ENCODE peak calls at places on chromosomes 5 and 9, in four cellular contexts. C is PC-9, O is fibroblast of lung, T is GM23248. B is an unnamed sample.

GRCh38 chr9:111928342-111928720 is 31.7 kb downstream of the UGCG start:
- DNase-seq in C (no peak), T (peak; percentile 70), O (peak; percentile 80), B (no peak)

GRCh38 chr5:133824661-133825254 is 143.7 kb downstream of the C5orf15 start:
- DNase-seq in O (no peak), T (no peak), C (no peak), B (no peak)

GRCh38 chr5:32471784-32472183 is 27.2 kb upstream of the ZFR start:
- DNase-seq in T (no peak), C (no peak), O (no peak), B (no peak)

GRCh38 chr5:10374032-10374431 is 20.5 kb downstream of the MARCHF6 start:
- DNase-seq in C (no peak), O (peak; percentile 21), T (no peak), B (no peak)

GRCh38 chr5:53425598-53426516 is 54.6 kb upstream of the FST start:
- DNase-seq in T (peak; percentile 18), C (no peak), O (peak; percentile 39), B (no peak)

GRCh38 chr9:90296539-90296938 is 346.1 kb downstream of the DIRAS2 start:
- DNase-seq in O (no peak), C (no peak), T (no peak), B (no peak)

GRCh38 chr9:68979538-68980314 is 34.2 kb downstream of the PRKACG start:
- DNase-seq in C (no peak), T (no peak), O (no peak), B (no peak)

GRCh38 chr5:108295588-108296368 is 86.1 kb downstream of the FBXL17 start:
- DNase-seq in O (peak; percentile 35), C (peak; percentile 38), T (peak; percentile 66), B (no peak)

GRCh38 chr9:137234055-137234697 is 3.5 kb downstream of the SLC34A3 start:
- DNase-seq in C (no peak), T (no peak), O (no peak), B (no peak)

GRCh38 chr5:90982576-90982975 is 400.5 kb downstream of the ARRDC3 start:
- DNase-seq in O (peak; percentile 60), C (no peak), T (no peak), B (no peak)

GRCh38 chr9:106916491-106917235 is 53.7 kb downstream of the ZNF462 start:
- DNase-seq in T (peak; percentile 79), O (peak; percentile 94), C (peak; percentile 95), B (peak; percentile 83)

GRCh38 chr9:133188006-133188842 is 20.8 kb downstream of the OBP2B start:
- DNase-seq in O (no peak), C (peak; percentile 40), T (no peak), B (no peak)

GRCh38 chr5:120055858-120056257 is 408.2 kb upstream of the PRR16 start:
- DNase-seq in T (peak; percentile 62), O (peak; percentile 55), C (no peak), B (no peak)

GRCh38 chr9:132792547-132792946 is 85.5 kb downstream of the AK8 start:
- DNase-seq in O (no peak), C (no peak), T (no peak), B (no peak)

GRCh38 chr9:97059661-97060060 is 20.7 kb upstream of the CTSV start:
- DNase-seq in O (no peak), T (peak; percentile 5), C (peak; percentile 90), B (peak; percentile 78)

GRCh38 chr5:56918054-56918453 is 8.7 kb downstream of the SETD9 start:
- DNase-seq in C (no peak), O (no peak), T (no peak), B (no peak)

GRCh38 chr5:40986666-40987065 is 77.4 kb downstream of the C7 start:
- DNase-seq in T (no peak), O (no peak), C (peak; percentile 20), B (no peak)
- H3K4me2 ChIP-seq in T (no peak overlapping the region), O (no peak overlapping the region), C (no peak overlapping the region), B (no peak overlapping the region)

GRCh38 chr9:8855046-8855445 is 1055.5 kb upstream of the DMAC1 start:
- DNase-seq in C (no peak), T (no peak), O (peak; percentile 27), B (no peak)

GRCh38 chr9:8856686-8857329 is 1057.2 kb upstream of the DMAC1 start:
- DNase-seq in C (no peak), T (no peak), O (peak; percentile 11), B (no peak)

GRCh38 chr9:8857330-8858249 is 1058.0 kb upstream of the DMAC1 start:
- DNase-seq in O (peak; percentile 52), T (peak; percentile 32), C (no peak), B (no peak)

GRCh38 chr9:8850916-8851315 is 1051.3 kb upstream of the DMAC1 start:
- DNase-seq in T (no peak), O (no peak), C (no peak), B (no peak)

DNA sequence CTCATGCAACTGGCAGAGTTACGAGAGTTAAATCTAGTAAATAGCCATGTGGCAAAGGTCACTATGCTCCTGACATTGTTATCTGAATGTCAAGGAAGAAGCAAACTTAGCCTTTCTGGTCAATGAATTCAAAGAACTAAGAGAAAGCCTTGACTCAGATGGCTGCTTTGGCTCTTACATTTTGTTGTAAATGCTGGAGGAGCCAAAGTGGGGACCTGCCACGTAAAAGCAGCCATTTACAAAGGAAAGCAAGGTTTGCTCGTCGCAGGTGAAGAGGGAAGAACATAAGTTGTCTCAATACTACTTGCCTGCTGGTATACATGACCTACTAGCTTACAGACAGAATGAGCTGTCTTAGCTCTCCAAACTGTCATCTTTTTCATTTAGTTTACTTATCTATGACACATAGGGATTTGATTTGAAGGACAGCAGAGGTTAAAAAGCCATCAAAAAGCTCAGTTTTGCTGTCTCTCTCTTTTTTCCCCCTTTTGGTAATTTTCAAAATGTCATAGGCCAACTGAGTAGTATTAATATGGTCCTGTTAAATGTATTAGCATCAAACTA is 1052.8 kb upstream of the DMAC1 start:
- DNase-seq in C (no peak), T (no peak), O (no peak), B (no peak)
- H3K79me2 ChIP-seq in C (no peaks in the 10 kb centered on the region), T (no peaks in the 10 kb centered on the region), O (no peaks in the 10 kb centered on the region), B (no peaks in the 10 kb centered on the region)

GRCh38 chr9:5326187-5326586 is 13.5 kb downstream of the RLN1 start:
- DNase-seq in T (no peak), C (no peak), O (no peak), B (no peak)
- H3K9me3 ChIP-seq in T (no peaks in the 10 kb centered on the region), C (no peaks in the 10 kb centered on the region), O (no peaks in the 10 kb centered on the region), B (no peaks in the 10 kb centered on the region)

GRCh38 chr5:6462671-6463070 is 14.0 kb downstream of the UBE2QL1 start:
- DNase-seq in T (no peak), O (no peak), C (no peak), B (no peak)

GRCh38 chr5:6461793-6462650 is 13.4 kb downstream of the UBE2QL1 start:
- DNase-seq in O (no peak), T (no peak), C (no peak), B (no peak)

GRCh38 chr5:6465831-6466790 is 17.5 kb downstream of the UBE2QL1 start:
- DNase-seq in T (no peak), O (no peak), C (no peak), B (no peak)

GRCh38 chr5:6466975-6467567 is 18.4 kb downstream of the UBE2QL1 start:
- DNase-seq in O (no peak), T (no peak), C (no peak), B (no peak)

DNA sequence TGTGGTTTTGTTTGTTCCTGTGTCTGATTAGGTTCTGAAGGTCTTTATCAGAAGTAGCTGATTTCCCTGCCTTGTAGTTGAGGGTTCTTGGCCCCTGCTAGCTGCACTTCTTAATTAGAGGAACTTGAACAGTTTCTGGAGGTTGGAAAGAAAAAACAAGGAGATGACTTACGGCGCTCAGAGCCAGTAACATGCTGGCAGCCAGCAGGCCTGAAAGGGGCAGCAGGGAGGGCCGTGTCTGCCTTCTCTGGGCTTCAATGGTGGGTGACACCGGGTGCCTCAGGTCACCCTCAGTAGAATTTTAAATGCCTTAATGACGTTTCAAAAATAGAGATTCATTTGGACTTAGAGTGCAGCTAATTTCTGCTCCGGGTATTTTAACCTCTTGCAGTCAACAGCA is 15.8 kb downstream of the UBE2QL1 start:
- DNase-seq in O (no peak), C (no peak), T (no peak), B (no peak)
- H3K4me2 ChIP-seq in O (no peak overlapping the region), C (no peak overlapping the region), T (no peak overlapping the region), B (no peak overlapping the region)

GRCh38 chr5:14870347-14871083 is 1.1 kb downstream of the ANKH start:
- DNase-seq in O (no peak), C (no peak), T (peak; percentile 47), B (no peak)
- H3K79me2 ChIP-seq in O (no peaks in the 10 kb centered on the region), C (no peaks in the 10 kb centered on the region), T (peaks cover 57% of the 10 kb centered on the region), B (no peaks in the 10 kb centered on the region)

GRCh38 chr5:3348576-3349535 is 246.8 kb upstream of the IRX1 start:
- DNase-seq in T (no peak), O (no peak), C (no peak), B (no peak)

GRCh38 chr5:3350781-3351180 is 244.9 kb upstream of the IRX1 start:
- DNase-seq in C (no peak), O (no peak), T (no peak), B (no peak)

GRCh38 chr5:3347741-3348140 is 247.9 kb upstream of the IRX1 start:
- DNase-seq in O (no peak), C (no peak), T (no peak), B (no peak)

GRCh38 chr5:3351581-3352442 is 243.8 kb upstream of the IRX1 start:
- DNase-seq in O (no peak), C (no peak), T (no peak), B (no peak)

DNA sequence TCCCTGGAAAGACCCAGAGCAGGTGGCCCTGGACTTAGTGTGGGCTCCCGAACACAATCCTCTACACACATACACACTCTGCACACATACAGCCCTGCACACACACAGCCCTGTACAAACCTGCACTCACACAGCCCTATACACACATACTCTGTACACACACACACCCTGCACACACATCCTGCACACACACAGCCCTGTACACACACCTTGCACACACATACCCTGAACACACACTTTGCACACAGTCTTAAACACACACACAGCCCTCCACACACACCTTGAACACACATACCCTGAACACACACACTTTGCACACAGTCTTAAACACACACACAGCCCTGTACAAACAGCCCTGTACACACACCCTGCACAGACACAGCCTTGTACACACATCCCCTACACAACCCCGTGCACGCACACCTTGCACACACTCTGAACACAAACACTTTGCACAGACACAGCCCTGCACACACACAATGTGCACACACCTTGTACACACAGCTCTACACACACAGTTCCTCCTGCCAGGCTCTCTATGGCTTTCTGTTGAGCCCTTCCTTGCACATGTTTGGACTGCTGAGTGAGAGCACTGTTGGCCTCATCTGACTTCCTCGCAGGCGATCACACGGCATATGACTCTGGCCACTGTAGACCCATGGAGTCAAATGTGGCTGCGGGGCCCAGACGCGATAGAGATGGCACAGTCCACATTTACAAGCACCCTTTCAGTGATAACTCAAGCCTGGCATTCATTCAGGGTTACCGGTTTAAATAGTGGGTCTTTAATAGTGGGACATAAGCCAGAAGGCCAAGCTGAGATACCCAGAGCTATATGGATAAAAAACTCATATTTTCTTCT is 245.7 kb upstream of the IRX1 start:
- DNase-seq in T (no peak), O (no peak), C (no peak), B (no peak)
- H3K9me3 ChIP-seq in T (no peaks in the 10 kb centered on the region), O (no peaks in the 10 kb centered on the region), C (no peaks in the 10 kb centered on the region), B (no peaks in the 10 kb centered on the region)